ENCODE peak calls at places on chromosomes 11 and 22, in ten cellular contexts. C is C1 segment of cervical spinal cord; Q is activated CD4-positive, CD25-positive, alpha-beta regulatory T cell; Z is mesendoderm; J is Caki2; N is activated T-cell treated with anti-CD3 and anti-CD28 coated beads for 1 hour; H is activated CD8-positive, alpha-beta memory T cell treated with anti-CD3 and anti-CD28 coated beads, Interleukin-2, amount 50 U/mL, for 48 hours; L is transverse colon; B is colonic mucosa; I is hypothalamus. R is an unnamed sample.

GRCh38 chr11:27717377-27717776 is 17.1 kb upstream of the BDNF start:
- DNase-seq in Q (no peak), C (no peak), N (no peak), J (no peak), Z (no peak), H (no peak), L (no peak), I (no peak), B (no peak), R (no peak)

GRCh38 chr11:123536690-123537437 is 106.8 kb downstream of the GRAMD1B start:
- DNase-seq in C (no peak), Q (no peak), I (no peak), N (no peak), L (no peak), J (peak; percentile 73), Z (peak; percentile 23), H (no peak), B (no peak), R (no peak)

GRCh38 chr11:72625746-72626636 is 48.2 kb downstream of the PDE2A start:
- DNase-seq in L (peak; percentile 52), H (no peak), J (no peak), I (no peak), Q (no peak), Z (no peak), C (peak; percentile 36), B (peak; percentile 43), N (no peak), R (no peak)

GRCh38 chr22:29704528-29705285 is 15.1 kb upstream of the CABP7 start:
- DNase-seq in L (no peak), J (no peak), N (no peak), C (peak; percentile 80), Z (no peak), Q (no peak), B (peak; percentile 25), H (no peak), I (peak; percentile 51), R (no peak)

GRCh38 chr11:27295928-27296327 is 67.1 kb downstream of the CCDC34 start:
- DNase-seq in B (no peak), Z (no peak), J (no peak), L (no peak), C (no peak), Q (no peak), N (no peak), I (no peak), H (no peak), R (no peak)

GRCh38 chr11:59680287-59681154 is 11.7 kb upstream of the PATL1 start:
- DNase-seq in I (no peak), J (peak; percentile 45), Q (peak; percentile 9), N (peak; percentile 19), C (no peak), H (no peak), L (peak; percentile 75), B (peak; percentile 82), Z (peak; percentile 93), R (peak; percentile 73)

GRCh38 chr11:41058138-41058537 is 401.3 kb downstream of the LRRC4C start:
- DNase-seq in N (no peak), Z (no peak), I (no peak), H (no peak), B (no peak), Q (no peak), L (no peak), J (no peak), C (no peak), R (no peak)

GRCh38 chr11:95330332-95330731 is 99.3 kb upstream of the SESN3 start:
- DNase-seq in L (no peak), Z (peak; percentile 9), H (no peak), I (no peak), B (no peak), Q (no peak), C (no peak), J (no peak), N (no peak), R (no peak)

GRCh38 chr11:57675176-57675941 is 7.4 kb downstream of the ZDHHC5 start:
- DNase-seq in I (no peak), J (no peak), C (no peak), B (no peak), N (no peak), H (no peak), L (no peak), Q (no peak), Z (no peak), R (no peak)

GRCh38 chr11:2435288-2436012 is 8.9 kb downstream of the TRPM5 start:
- DNase-seq in H (no peak), B (no peak), J (no peak), I (no peak), Q (no peak), L (no peak), N (no peak), Z (no peak), C (no peak), R (no peak)

GRCh38 chr11:45204761-45205160 is 58.3 kb downstream of the PRDM11 start:
- DNase-seq in Z (peak; percentile 60), H (no peak), L (no peak), J (no peak), C (no peak), N (no peak), B (no peak), I (no peak), Q (no peak), R (no peak)

GRCh38 chr11:133040289-133040893 is 491.9 kb downstream of the OPCML start:
- DNase-seq in I (no peak), L (no peak), Q (no peak), Z (peak; percentile 95), C (no peak), H (no peak), N (no peak), J (no peak), B (no peak), R (no peak)

GRCh38 chr11:35031869-35032268 is 107.1 kb upstream of the CD44 start:
- DNase-seq in Z (peak; percentile 63), J (peak; percentile 49), B (no peak), H (no peak), L (no peak), C (no peak), N (no peak), Q (no peak), I (no peak), R (no peak)

GRCh38 chr22:45248832-45249561 is 8.3 kb upstream of the KIAA0930 start:
- DNase-seq in I (no peak), N (no peak), H (no peak), C (no peak), Q (no peak), B (no peak), L (no peak), Z (no peak), J (no peak), R (no peak)

GRCh38 chr11:46738887-46739286 is 19.9 kb downstream of the F2 start:
- DNase-seq in L (peak; percentile 22), J (no peak), N (no peak), Q (no peak), C (no peak), Z (no peak), I (no peak), B (no peak), H (no peak), R (no peak)

GRCh38 chr11:94142308-94143277 is 14.0 kb downstream of the PANX1 start:
- DNase-seq in Q (no peak), I (no peak), J (no peak), B (no peak), L (no peak), H (no peak), Z (peak; percentile 68), C (no peak), N (no peak), R (no peak)

GRCh38 chr11:65785329-65786007 is 1.4 kb upstream of the OVOL1 start:
- DNase-seq in J (no peak), I (no peak), Z (no peak), Q (no peak), N (no peak), L (no peak), H (peak; percentile 54), B (no peak), C (no peak), R (no peak)

GRCh38 chr22:50532824-50533344 is 3.1 kb upstream of the TYMP start:
- DNase-seq in C (no peak), L (no peak), N (no peak), I (no peak), B (no peak), Q (no peak), Z (no peak), J (no peak), H (no peak), R (no peak)

GRCh38 chr11:113651018-113651417 is 55.1 kb downstream of the TMPRSS5 start:
- DNase-seq in I (no peak), N (no peak), L (no peak), Q (no peak), B (no peak), H (no peak), J (no peak), Z (no peak), C (no peak), R (no peak)

GRCh38 chr11:132451942-132452601 is 1080.2 kb downstream of the OPCML start:
- DNase-seq in C (no peak), Q (no peak), N (no peak), J (no peak), B (no peak), Z (peak; percentile 87), I (no peak), L (no peak), H (no peak), R (no peak)

GRCh38 chr11:69209421-69209820 is 53.7 kb downstream of the SMIM38 start:
- DNase-seq in B (no peak), Q (no peak), H (no peak), L (no peak), N (no peak), I (no peak), Z (no peak), J (no peak), C (no peak), R (no peak)

GRCh38 chr22:36304429-36304828 is 51.5 kb downstream of the APOL1 start:
- DNase-seq in Q (no peak), J (peak; percentile 92), N (no peak), Z (no peak), B (no peak), H (no peak), I (no peak), C (no peak), L (no peak), R (no peak)

GRCh38 chr11:92253945-92254344 is 29.3 kb downstream of the FAT3 start:
- DNase-seq in Z (peak; percentile 60), C (no peak), L (no peak), H (no peak), N (no peak), J (no peak), I (no peak), Q (no peak), B (no peak), R (no peak)

GRCh38 chr11:61880050-61880449 is 11.3 kb downstream of the FADS3 start:
- DNase-seq in Z (no peak), H (no peak), Q (no peak), N (no peak), J (no peak), B (no peak), I (no peak), L (no peak), C (no peak), R (no peak)

GRCh38 chr11:32508780-32509179 is 73.4 kb upstream of the WT1 start:
- DNase-seq in C (no peak), B (no peak), J (no peak), Q (no peak), H (no peak), N (no peak), L (no peak), I (no peak), Z (no peak), R (no peak)

GRCh38 chr11:27453701-27454100 is 18.9 kb downstream of the LGR4 start:
- DNase-seq in C (no peak), J (no peak), Z (no peak), I (no peak), Q (no peak), B (no peak), H (no peak), L (no peak), N (no peak), R (no peak)

GRCh38 chr22:29795663-29796062 is 28.5 kb downstream of the UQCR10 start:
- DNase-seq in B (no peak), C (no peak), I (no peak), L (no peak), Z (no peak), N (no peak), H (no peak), J (no peak), Q (no peak), R (no peak)

GRCh38 chr11:105399505-105399904 is 210.4 kb upstream of the GRIA4 start:
- DNase-seq in C (no peak), B (no peak), L (no peak), Z (no peak), I (no peak), J (no peak), H (no peak), N (no peak), Q (no peak), R (no peak)